ENCODE peak calls at places on chromosomes 6 and 20, in five cellular contexts. T, L, Z, D and O are unnamed samples.

GRCh38 chr6:26473429-26473757 is 15.6 kb downstream of the BTN2A1 start:
- DNase-seq in L (no peak), Z (no peak), T (no peak), D (no peak), O (no peak)

GRCh38 chr6:26033942-26034354 is 53.3 kb upstream of the HFE start:
- DNase-seq in T (no peak), L (peak; percentile 57), D (no peak), Z (no peak), O (no peak)

GRCh38 chr6:5004373-5005037 is 668 bp upstream of the RPP40 start:
- DNase-seq in D (no peak), L (no peak), Z (no peak), T (no peak), O (no peak)

GRCh38 chr6:166940643-166941068 is 15.7 kb downstream of the RNASET2 start:
- DNase-seq in Z (no peak), T (no peak), L (no peak), D (no peak), O (no peak)

GRCh38 chr20:62408640-62409039 is 1.6 kb upstream of the CABLES2 start:
- DNase-seq in L (no peak), T (no peak), Z (no peak), D (no peak), O (no peak)

GRCh38 chr6:52497652-52498408 is 77.7 kb downstream of the EFHC1 start:
- DNase-seq in Z (peak; percentile 46), L (no peak), D (no peak), T (no peak), O (no peak)

GRCh38 chr6:118774596-118774995 is 119.4 kb upstream of the ASF1A start:
- DNase-seq in T (no peak), L (no peak), Z (no peak), D (no peak), O (no peak)

GRCh38 chr20:35991142-35991771 is 22.9 kb downstream of the CNBD2 start:
- DNase-seq in Z (no peak), T (no peak), D (peak; percentile 43), L (peak; percentile 42), O (no peak)

GRCh38 chr6:157163434-157164159 is 159.7 kb downstream of the TMEM242 start:
- DNase-seq in L (no peak), T (no peak), D (no peak), Z (no peak), O (no peak)

GRCh38 chr6:127120109-127120786 is 1.8 kb downstream of the RSPO3 start:
- DNase-seq in L (peak; percentile 37), Z (no peak), T (peak; percentile 42), D (no peak), O (no peak)

GRCh38 chr6:106163446-106163965 is 77.4 kb downstream of the PRDM1 start:
- DNase-seq in T (no peak), L (peak; percentile 29), Z (no peak), D (no peak), O (no peak)

GRCh38 chr6:119028106-119028505 is 50.4 kb downstream of the FAM184A start:
- DNase-seq in D (no peak), T (no peak), Z (no peak), L (peak; percentile 61), O (no peak)

GRCh38 chr20:41468994-41469600 is 102.5 kb upstream of the EMILIN3 start:
- DNase-seq in L (no peak), D (no peak), Z (no peak), T (no peak), O (no peak)

GRCh38 chr6:17042422-17043147 is 59.3 kb upstream of the STMND1 start:
- DNase-seq in D (peak; percentile 48), L (peak; percentile 82), Z (no peak), T (peak; percentile 58), O (no peak)
- TF ChIP-seq CTCF in D (no peak), L (peak; percentile 54), Z (no peak), T (peak; percentile 53), O (peak; percentile 52)

DNA sequence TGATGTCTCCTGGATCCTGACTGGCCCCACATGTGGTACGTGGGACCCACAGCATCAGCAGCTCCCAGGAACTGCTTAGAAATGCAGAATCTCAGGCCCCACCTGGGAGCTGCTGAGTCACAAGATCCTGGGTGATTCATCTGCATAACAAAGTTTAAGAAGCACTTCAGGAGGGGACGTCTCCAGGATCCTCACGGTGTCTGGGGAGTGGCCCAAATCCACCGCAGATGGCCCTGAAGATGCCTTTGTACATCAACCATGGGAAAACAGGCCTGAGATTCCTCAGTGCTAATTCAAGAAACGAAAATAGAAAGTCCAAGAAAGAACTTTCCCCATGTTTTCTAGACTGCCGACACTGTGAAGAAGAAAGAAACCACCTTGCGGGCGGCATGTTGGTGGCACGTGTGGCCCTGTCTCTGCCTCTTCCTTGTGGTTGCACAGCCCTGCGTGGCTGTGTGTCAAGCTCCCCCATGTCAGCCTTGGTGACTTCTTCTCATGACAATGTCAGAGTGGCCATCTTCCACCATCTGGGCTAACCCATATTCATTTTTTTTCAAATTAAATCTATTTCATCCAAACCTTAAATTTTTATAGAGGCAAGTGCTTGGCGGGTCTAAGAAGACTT is 26.1 kb downstream of the RRBP1 start:
- DNase-seq in T (no peak), L (no peak), D (no peak), Z (no peak), O (peak; percentile 22)
- H3K4me1 ChIP-seq in T (peaks cover 16% of the 10 kb centered on the region), L (no peaks in the 10 kb centered on the region), D (peaks cover 48% of the 10 kb centered on the region), Z (peaks cover 56% of the 10 kb centered on the region), O (no peaks in the 10 kb centered on the region)

DNA sequence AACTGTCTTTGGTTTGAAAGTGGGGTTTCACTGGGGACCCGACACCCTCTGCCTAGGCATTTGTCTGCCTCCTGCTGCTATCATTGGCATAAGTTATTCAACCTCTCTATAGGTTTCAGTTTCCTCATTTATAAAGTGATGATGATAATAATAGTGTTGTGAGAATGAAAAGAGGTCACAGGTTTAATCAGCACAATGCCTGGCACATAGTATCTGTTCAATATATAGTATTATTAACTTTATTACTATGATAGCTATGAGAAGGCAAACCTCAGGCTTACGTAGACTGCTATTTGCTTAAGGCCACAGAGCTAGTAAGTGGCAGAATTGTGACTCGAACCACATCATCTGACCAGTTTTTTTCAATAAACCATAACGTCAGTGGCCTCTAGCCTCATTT is 256.8 kb downstream of the CDKAL1 start:
- DNase-seq in D (no peak), L (no peak), Z (no peak), T (no peak), O (no peak)
- H3K27ac ChIP-seq in D (no peak overlapping the region), L (no peak overlapping the region), Z (no peak overlapping the region), T (no peak overlapping the region), O (no peak overlapping the region)

GRCh38 chr6:10588562-10589428 is 67.6 kb downstream of the GCNT2 start:
- DNase-seq in L (no peak), D (no peak), Z (no peak), T (no peak), O (no peak)

GRCh38 chr6:10591411-10592160 is 70.4 kb downstream of the GCNT2 start:
- DNase-seq in D (no peak), L (no peak), T (no peak), Z (no peak), O (no peak)

GRCh38 chr6:10589983-10590382 is 68.8 kb downstream of the GCNT2 start:
- DNase-seq in D (no peak), T (no peak), L (no peak), Z (no peak), O (no peak)

GRCh38 chr6:10587694-10588392 is 66.7 kb downstream of the GCNT2 start:
- DNase-seq in T (no peak), Z (no peak), D (no peak), L (no peak), O (no peak)

GRCh38 chr6:10589429-10589727 is 68.2 kb downstream of the GCNT2 start:
- DNase-seq in D (no peak), Z (no peak), L (no peak), T (no peak), O (no peak)
- TF ChIP-seq CTCF in D (no peak), Z (no peak), L (no peak), T (no peak), O (no peak)

GRCh38 chr20:57040461-57040860 is 226.0 kb downstream of the BMP7 start:
- DNase-seq in L (no peak), D (no peak), Z (no peak), T (no peak), O (no peak)

GRCh38 chr20:57038608-57039440 is 227.6 kb downstream of the BMP7 start:
- DNase-seq in Z (no peak), T (no peak), D (no peak), L (no peak), O (peak; percentile 71)

GRCh38 chr20:57043669-57044268 is 222.7 kb downstream of the BMP7 start:
- DNase-seq in L (no peak), T (no peak), D (no peak), Z (no peak), O (peak; percentile 64)

GRCh38 chr20:57043091-57043490 is 223.3 kb downstream of the BMP7 start:
- DNase-seq in T (no peak), L (no peak), Z (no peak), D (no peak), O (peak; percentile 43)

GRCh38 chr20:57040924-57041323 is 225.5 kb downstream of the BMP7 start:
- DNase-seq in Z (no peak), D (no peak), L (no peak), T (no peak), O (peak; percentile 73)
- H3K4me1 ChIP-seq in Z (no peaks in the 10 kb centered on the region), D (no peaks in the 10 kb centered on the region), L (no peaks in the 10 kb centered on the region), T (no peaks in the 10 kb centered on the region), O (peaks cover 18% of the 10 kb centered on the region)

DNA sequence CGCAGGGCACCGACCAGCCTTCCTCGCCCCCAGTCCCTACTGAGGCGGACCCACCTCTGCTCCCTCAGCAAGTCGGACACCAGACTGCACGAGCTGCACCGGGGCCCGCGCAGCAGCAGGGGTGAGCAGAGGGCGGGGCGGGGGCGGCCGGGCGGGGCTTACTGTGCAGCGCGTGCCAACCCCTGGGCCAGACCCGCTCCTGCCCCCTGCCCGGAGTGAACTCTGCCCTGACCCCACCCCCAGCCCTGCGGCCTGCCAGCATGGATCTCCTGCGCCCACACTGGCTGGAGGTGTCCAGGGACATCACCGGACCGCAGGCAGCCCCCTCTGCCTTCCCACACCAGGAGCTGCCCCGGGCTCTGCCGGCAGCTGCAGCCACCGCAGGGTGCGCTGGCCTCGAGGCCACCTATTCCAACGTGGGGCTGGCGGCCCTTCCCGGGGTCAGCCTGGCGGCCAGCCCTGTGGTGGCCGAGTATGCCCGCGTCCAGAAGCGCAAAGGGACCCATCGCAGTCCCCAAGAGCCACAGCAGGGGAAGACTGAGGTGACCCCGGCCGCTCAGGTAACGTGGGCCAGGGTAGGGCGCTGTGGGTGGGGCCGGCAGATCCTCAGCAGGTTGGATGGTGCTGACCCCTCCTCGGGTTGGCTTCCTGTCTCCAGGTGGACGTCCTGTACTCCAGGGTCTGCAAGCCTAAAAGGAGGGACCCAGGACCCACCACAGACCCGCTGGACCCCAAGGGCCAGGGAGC is 1.5 kb upstream of the SLC2A4RG start:
- DNase-seq in T (peak; percentile 95), D (peak; percentile 50), Z (no peak), L (peak; percentile 54), O (peak; percentile 89)
- H3K27ac ChIP-seq in T (no peak overlapping the region), D (peak overlapping the region; percentile 88), Z (peak overlapping the region; percentile 98), L (no peak overlapping the region), O (no peak overlapping the region)

GRCh38 chr6:125099211-125100017 is 54.2 kb upstream of the TPD52L1 start:
- DNase-seq in Z (no peak), L (peak; percentile 72), T (peak; percentile 80), D (peak; percentile 33), O (no peak)
- TF ChIP-seq CTCF in Z (no peak), L (no peak), T (no peak), D (no peak), O (no peak)

GRCh38 chr6:37056112-37056403 is 50.6 kb downstream of the FGD2 start:
- DNase-seq in T (no peak), D (no peak), Z (no peak), L (no peak), O (no peak)
- H3K4me1 ChIP-seq in T (peaks cover 38% of the 10 kb centered on the region), D (no peaks in the 10 kb centered on the region), Z (peaks cover 23% of the 10 kb centered on the region), L (peaks cover 21% of the 10 kb centered on the region), O (peaks cover 52% of the 10 kb centered on the region)